ENCODE peak calls at places on chromosomes 5 and 9, in six cellular contexts. H is Kasumi-1, G is AG04449, T is aorta, J is HEK293T, Q is kidney tubule cell. D is an unnamed sample.

GRCh38 chr5:61754792-61755191 is 422.7 kb downstream of the ZSWIM6 start:
- DNase-seq in H (no peak), G (no peak), T (no peak), J (no peak), Q (no peak), D (no peak)

GRCh38 chr5:96750110-96750822 is 57.5 kb downstream of the ERAP1 start:
- DNase-seq in H (no peak), G (no peak), T (no peak), J (no peak), Q (no peak), D (no peak)

GRCh38 chr9:114969269-114969668 is 38.9 kb upstream of the TNFSF8 start:
- DNase-seq in H (no peak), G (no peak), T (no peak), J (no peak), Q (no peak), D (peak)

GRCh38 chr9:37010180-37010579 is 23.9 kb downstream of the PAX5 start:
- DNase-seq in H (no peak), G (no peak), T (no peak), J (no peak), Q (no peak), D (no peak)

GRCh38 chr5:68074633-68075032 is 140.9 kb upstream of the PIK3R1 start:
- DNase-seq in H (no peak), G (no peak), T (no peak), J (no peak), Q (no peak), D (no peak)

GRCh38 chr5:172284275-172284971 is 859 bp upstream of the UBTD2 start:
- DNase-seq in H (no peak), G (no peak), T (no peak), J (no peak), Q (no peak), D (peak)

GRCh38 chr9:61669352-61669751 is 479.5 kb downstream of the SPATA31A7 start:
- DNase-seq in H (no peak), G (no peak), T (no peak), J (no peak), Q (no peak), D (no peak)

GRCh38 chr5:56974241-56974640 is 22.3 kb upstream of the MIER3 start:
- DNase-seq in H (no peak), G (no peak), T (no peak), J (no peak), Q (peak), D (peak)

GRCh38 chr5:102807878-102808502 is 52.9 kb downstream of the PAM start:
- DNase-seq in H (peak), G (peak), T (no peak), J (peak), Q (peak), D (peak)

GRCh38 chr5:16721151-16722102 is 104.6 kb upstream of the RETREG1 start:
- DNase-seq in H (no peak), G (no peak), T (no peak), J (peak), Q (no peak), D (peak)

GRCh38 chr9:126942369-126942768 is 27.8 kb downstream of the RALGPS1 start:
- DNase-seq in H (no peak), G (no peak), T (no peak), J (no peak), Q (no peak), D (no peak)

GRCh38 chr9:135404451-135405144 is 75.0 kb upstream of the PPP1R26 start:
- DNase-seq in H (no peak), G (no peak), T (peak), J (no peak), Q (no peak), D (no peak)

GRCh38 chr9:12813960-12814876 is 39.4 kb downstream of the LURAP1L start:
- DNase-seq in H (no peak), G (peak), T (peak), J (peak), Q (peak), D (peak)

GRCh38 chr5:66747602-66748001 is 151.4 kb downstream of the MAST4 start:
- DNase-seq in H (no peak), G (no peak), T (no peak), J (no peak), Q (no peak), D (no peak)

GRCh38 chr5:136864960-136865359 is 499.6 kb upstream of the TRPC7 start:
- DNase-seq in H (no peak), G (no peak), T (no peak), J (no peak), Q (no peak), D (no peak)

GRCh38 chr5:100691545-100691944 is 156.4 kb downstream of the FAM174A start:
- DNase-seq in H (no peak), G (no peak), T (no peak), J (no peak), Q (peak), D (no peak)

GRCh38 chr5:32865475-32865874 is 154.4 kb downstream of the NPR3 start:
- DNase-seq in H (no peak), G (no peak), T (no peak), J (no peak), Q (peak), D (no peak)

GRCh38 chr5:1801061-1801953 is at the start of gene NDUFS6:
- DNase-seq in H (peak), G (no peak), T (peak), J (peak), Q (peak), D (peak)

GRCh38 chr5:1877434-1878049 is 5.2 kb downstream of the IRX4 start:
- DNase-seq in H (no peak), G (no peak), T (no peak), J (no peak), Q (no peak), D (no peak)

GRCh38 chr5:37932450-37932849 is 92.6 kb upstream of the GDNF start:
- DNase-seq in H (no peak), G (no peak), T (no peak), J (no peak), Q (no peak), D (no peak)

GRCh38 chr5:142314129-142314528 is 10.7 kb downstream of the SPRY4 start:
- DNase-seq in H (no peak), G (no peak), T (no peak), J (no peak), Q (no peak), D (no peak)

GRCh38 chr9:86601697-86602096 is 247.5 kb upstream of the TUT7 start:
- DNase-seq in H (no peak), G (no peak), T (no peak), J (no peak), Q (peak), D (no peak)

GRCh38 chr5:17148481-17148880 is 69.0 kb upstream of the BASP1 start:
- DNase-seq in H (no peak), G (no peak), T (no peak), J (no peak), Q (peak), D (no peak)

GRCh38 chr9:70079364-70080103 is 35.9 kb downstream of the MAMDC2 start:
- DNase-seq in H (no peak), G (no peak), T (no peak), J (no peak), Q (no peak), D (peak)

GRCh38 chr5:147918899-147919298 is 12.6 kb upstream of the C5orf46 start:
- DNase-seq in H (no peak), G (no peak), T (no peak), J (no peak), Q (no peak), D (no peak)

GRCh38 chr9:693460-694390 is 147.8 kb upstream of the DMRT1 start:
- DNase-seq in H (no peak), G (peak), T (peak), J (no peak), Q (peak), D (no peak)

GRCh38 chr5:93604119-93604963 is 21.3 kb downstream of the NR2F1 start:
- DNase-seq in H (no peak), G (no peak), T (no peak), J (no peak), Q (peak), D (peak)

GRCh38 chr9:81564632-81565031 is 124.7 kb downstream of the TLE1 start:
- DNase-seq in H (no peak), G (no peak), T (no peak), J (no peak), Q (no peak), D (no peak)

GRCh38 chr5:73735032-73735734 is 109.2 kb downstream of the ARHGEF28 start:
- DNase-seq in H (no peak), G (no peak), T (no peak), J (no peak), Q (no peak), D (no peak)

GRCh38 chr5:127988149-127988755 is 95.3 kb upstream of the SLC12A2 start:
- DNase-seq in H (no peak), G (peak), T (no peak), J (no peak), Q (peak), D (peak)

GRCh38 chr5:76363385-76364261 is 39.5 kb upstream of the IQGAP2 start:
- DNase-seq in H (no peak), G (no peak), T (no peak), J (peak), Q (peak), D (no peak)

GRCh38 chr5:169331292-169331852 is 30.4 kb upstream of the SLIT3 start:
- DNase-seq in H (no peak), G (no peak), T (no peak), J (no peak), Q (peak), D (no peak)

GRCh38 chr5:181160144-181160754 is 12.9 kb downstream of the OR2V2 start:
- DNase-seq in H (no peak), G (no peak), T (no peak), J (peak), Q (peak), D (peak)

GRCh38 chr5:150301901-150302300 is 804 bp downstream of the ARSI start:
- DNase-seq in H (no peak), G (no peak), T (no peak), J (no peak), Q (no peak), D (no peak)

GRCh38 chr9:89955144-89955543 is 350.3 kb downstream of the GADD45G start:
- DNase-seq in H (no peak), G (no peak), T (no peak), J (no peak), Q (no peak), D (no peak)

GRCh38 chr5:181060231-181060590 is 20.1 kb downstream of the BTNL9 start:
- DNase-seq in H (no peak), G (no peak), T (no peak), J (no peak), Q (no peak), D (no peak)

GRCh38 chr5:161744276-161744675 is 58.8 kb downstream of the GABRA6 start:
- DNase-seq in H (no peak), G (no peak), T (no peak), J (no peak), Q (no peak), D (no peak)

D was measured in DMS53.